ENCODE peak calls at places on chromosomes 11 and 22, in five cellular contexts. S is fibroblast of villous mesenchyme; Y is astrocyte of the spinal cord; H is activated T-helper 9 cell treated with anti-CD3 and anti-CD28 coated beads, Interleukin-2, amount 50 U/mL, for 16 hours; K is left ventricle myocardium superior. L is an unnamed sample.

GRCh38 chr11:58027341-58027740 is 3.4 kb upstream of the OR6Q1 start:
- DNase-seq in Y (peak; percentile 22), S (peak; percentile 84), H (no peak), K (no peak), L (no peak)

GRCh38 chr22:38181453-38182200 is at the start of gene PLA2G6:
- DNase-seq in S (peak; percentile 99), H (peak; percentile 94), Y (peak; percentile 100), K (peak; percentile 99), L (peak; percentile 95)

GRCh38 chr11:11390068-11390775 is 37.2 kb upstream of the CSNK2A3 start:
- DNase-seq in H (no peak), K (no peak), Y (no peak), S (no peak), L (no peak)

GRCh38 chr11:32231909-32232493 is 141.1 kb downstream of the RCN1 start:
- DNase-seq in K (no peak), S (peak; percentile 19), Y (peak; percentile 16), H (no peak), L (no peak)

GRCh38 chr11:844693-845644 is 2.3 kb downstream of the TSPAN4 start:
- DNase-seq in K (peak; percentile 94), S (peak; percentile 97), H (no peak), Y (peak; percentile 92), L (no peak)

GRCh38 chr11:111416231-111416960 is 37.3 kb upstream of the POU2AF1 start:
- DNase-seq in Y (no peak), S (no peak), K (no peak), H (no peak), L (no peak)

GRCh38 chr22:40668611-40669390 is 10.5 kb upstream of the MCHR1 start:
- DNase-seq in H (no peak), Y (peak; percentile 64), S (peak; percentile 95), K (no peak), L (no peak)

GRCh38 chr11:10294289-10294953 is 402 bp upstream of the SBF2 start:
- DNase-seq in H (no peak), K (peak; percentile 70), Y (peak; percentile 62), S (peak; percentile 95), L (no peak)

GRCh38 chr22:43346521-43346929 is 3.4 kb upstream of the SCUBE1 start:
- DNase-seq in K (peak; percentile 82), H (peak; percentile 42), S (peak; percentile 31), Y (no peak), L (peak; percentile 59)